ENCODE peak calls at places on chromosomes 16 and 17, in seven cellular contexts. H is heart left ventricle, N is dorsolateral prefrontal cortex, Y is SK-N-SH, R is pancreas, L is NB4, J is lower lobe of right lung. Q is an unnamed sample.

GRCh38 chr17:48426019-48426418 is 4.0 kb downstream of the SKAP1 start:
- DNase-seq in L (no peak), N (no peak), R (no peak), H (no peak), Y (no peak), J (no peak), Q (no peak)

GRCh38 chr17:82985973-82986372 is 93.4 kb upstream of the METRNL start:
- DNase-seq in J (peak; percentile 51), N (no peak), R (no peak), L (no peak), H (no peak), Y (peak; percentile 78), Q (no peak)

GRCh38 chr17:77770331-77771105 is 188.0 kb upstream of the TNRC6C start:
- DNase-seq in Y (no peak), N (no peak), J (no peak), L (peak; percentile 22), R (no peak), H (peak; percentile 36), Q (peak; percentile 28)

GRCh38 chr17:20156196-20157077 is 147.3 kb downstream of the SPECC1 start:
- DNase-seq in Y (peak; percentile 76), H (no peak), R (peak; percentile 80), L (peak; percentile 39), J (peak; percentile 67), N (no peak), Q (no peak)

GRCh38 chr16:65770752-65771151 is 595.7 kb upstream of the CDH5 start:
- DNase-seq in N (no peak), R (no peak), H (no peak), J (no peak), Y (no peak), L (no peak), Q (no peak)

GRCh38 chr17:50488880-50489279 is 10.2 kb downstream of the RSAD1 start:
- DNase-seq in L (no peak), Y (no peak), N (no peak), H (no peak), R (no peak), J (no peak), Q (no peak)

GRCh38 chr16:726438-727290 is at the start of the genes CCDC78 and HAGHL:
- DNase-seq in R (peak; percentile 73), H (peak; percentile 74), L (peak; percentile 80), J (peak; percentile 75), N (peak; percentile 49), Y (peak; percentile 94), Q (no peak)

GRCh38 chr17:8120520-8121443 is 2.5 kb upstream of the ALOXE3 start:
- DNase-seq in J (peak; percentile 77), N (peak; percentile 62), H (peak; percentile 57), R (peak; percentile 84), Y (peak; percentile 71), L (peak; percentile 76), Q (no peak)

GRCh38 chr16:3021449-3022207 is 1.5 kb downstream of the TNFRSF12A start:
- DNase-seq in J (peak; percentile 90), L (peak; percentile 86), Y (peak; percentile 86), R (peak; percentile 86), N (no peak), H (peak; percentile 89), Q (peak; percentile 82)

GRCh38 chr17:27929990-27930389 is 36.8 kb upstream of the LYRM9 start:
- DNase-seq in J (no peak), H (no peak), Y (no peak), N (no peak), L (no peak), R (no peak), Q (no peak)

GRCh38 chr16:73183678-73184092 is 135.8 kb upstream of the ZFHX3 start:
- DNase-seq in Y (peak; percentile 72), L (no peak), R (no peak), N (no peak), J (no peak), H (no peak), Q (no peak)
- TF ChIP-seq CTCF in Y (peak; percentile 37), L (no peak), R (no peak), N (no peak), J (no peak), H (no peak), Q (peak; percentile 21)

GRCh38 chr17:42553161-42553818 is 567 bp downstream of the HSD17B1 start:
- DNase-seq in L (no peak), N (no peak), Y (peak; percentile 76), H (peak; percentile 37), R (no peak), J (no peak), Q (no peak)
- H3K4me3 ChIP-seq in L (no peak overlapping the region), N (no peak overlapping the region), Y (peak overlapping the region; percentile 79), H (peak overlapping the region; percentile 98), R (no peak overlapping the region), J (peak overlapping the region; percentile 89), Q (peak overlapping the region; percentile 97)

GRCh38 chr17:64180089-64180488 is 50.1 kb upstream of the ERN1 start:
- DNase-seq in H (no peak), L (peak; percentile 86), N (no peak), J (no peak), Y (no peak), R (no peak), Q (peak; percentile 63)
- TF ChIP-seq CTCF in H (no peak), L (no peak), N (no peak), J (no peak), Y (no peak), R (no peak), Q (peak; percentile 31)

GRCh38 chr17:4834621-4835020 is 1.5 kb downstream of the MINK1 start:
- DNase-seq in J (no peak), R (no peak), L (no peak), N (no peak), Y (no peak), H (no peak), Q (no peak)
- H3K4me3 ChIP-seq in J (peak overlapping the region; percentile 99), R (peak overlapping the region; percentile 5), L (peak overlapping the region; percentile 71), N (peak overlapping the region; percentile 94), Y (peak overlapping the region; percentile 95), H (peak overlapping the region; percentile 87), Q (peak overlapping the region; percentile 93)

DNA sequence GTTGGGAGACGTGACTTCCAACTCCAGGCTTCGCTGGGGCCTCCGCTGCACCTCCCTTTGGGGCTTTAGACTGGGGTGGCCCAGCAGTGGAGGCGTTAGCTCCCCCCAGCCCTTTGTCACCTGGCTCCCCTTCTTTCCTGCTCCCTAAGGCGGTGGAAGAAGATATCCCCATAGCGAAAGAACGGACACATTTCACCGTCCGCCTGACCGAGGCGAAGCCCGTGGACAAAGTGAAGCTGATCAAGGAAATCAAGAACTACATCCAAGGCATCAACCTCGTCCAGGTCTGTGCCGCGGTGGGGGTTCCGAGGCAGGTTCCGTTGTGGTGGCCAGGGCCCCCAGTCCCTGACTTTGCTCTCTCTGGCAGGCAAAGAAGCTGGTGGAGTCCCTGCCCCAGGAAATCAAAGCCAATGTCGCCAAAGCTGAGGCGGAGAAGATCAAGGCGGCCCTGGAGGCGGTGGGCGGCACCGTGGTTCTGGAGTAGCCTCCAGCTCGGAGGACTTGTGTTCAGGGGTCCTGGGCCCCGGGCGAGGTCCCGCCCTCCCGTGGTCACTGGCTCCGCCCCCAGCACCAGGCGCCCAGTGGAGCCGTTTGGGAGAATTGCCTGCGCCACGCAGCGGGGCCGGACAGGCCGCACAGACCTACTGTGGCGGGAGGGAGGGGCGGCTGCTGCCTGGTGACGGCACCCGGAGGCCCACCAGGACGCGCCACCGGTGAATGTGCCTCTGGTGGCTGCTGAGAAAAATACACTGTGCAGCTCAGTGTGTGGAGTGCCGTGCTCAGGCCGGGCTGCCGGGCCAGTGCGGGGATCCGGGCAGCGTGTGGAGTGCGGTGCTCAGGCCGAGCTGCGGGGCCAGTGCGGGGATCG is 3.8 kb downstream of the MRPL12 start:
- DNase-seq in R (no peak), J (no peak), H (no peak), N (no peak), L (no peak), Y (no peak), Q (no peak)
- TF ChIP-seq CTCF in R (no peak), J (no peak), H (no peak), N (no peak), L (no peak), Y (peak; percentile 32), Q (no peak)

GRCh38 chr17:80164185-80164584 is 5.6 kb upstream of the CARD14 start:
- DNase-seq in Y (no peak), R (no peak), H (no peak), J (no peak), L (peak; percentile 26), N (no peak), Q (no peak)

GRCh38 chr17:80158846-80159245 is 11.0 kb upstream of the CARD14 start:
- DNase-seq in N (no peak), J (no peak), Y (no peak), L (no peak), R (no peak), H (no peak), Q (no peak)

GRCh38 chr17:80163315-80163714 is 6.5 kb upstream of the CARD14 start:
- DNase-seq in N (no peak), L (no peak), Y (no peak), R (no peak), J (no peak), H (no peak), Q (no peak)

GRCh38 chr17:80160536-80160935 is 9.3 kb upstream of the CARD14 start:
- DNase-seq in L (peak; percentile 27), N (no peak), J (no peak), Y (peak; percentile 52), R (no peak), H (no peak), Q (no peak)

DNA sequence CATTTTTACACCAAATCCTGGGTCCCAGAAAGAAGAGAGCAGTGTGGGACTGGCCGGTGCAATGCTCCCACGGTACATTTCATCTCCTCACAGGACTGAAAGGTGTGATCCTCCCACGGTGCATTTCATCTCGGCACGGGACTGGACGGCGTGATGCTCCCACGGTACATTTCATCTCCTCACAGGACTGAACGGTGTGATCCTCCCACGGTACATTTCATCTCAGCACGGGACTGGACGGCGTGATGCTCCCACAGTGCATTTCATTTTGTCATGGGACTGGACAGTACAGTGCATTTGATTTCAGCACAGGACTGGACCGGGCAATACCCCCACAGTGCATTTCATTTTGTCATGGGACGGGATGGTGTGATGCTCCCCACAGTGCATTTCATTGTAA is 9.8 kb upstream of the CARD14 start:
- DNase-seq in R (no peak), N (no peak), J (no peak), H (no peak), L (no peak), Y (no peak), Q (no peak)
- H3K4me3 ChIP-seq in R (no peak overlapping the region), N (no peak overlapping the region), J (no peak overlapping the region), H (no peak overlapping the region), L (no peak overlapping the region), Y (no peak overlapping the region), Q (no peak overlapping the region)

GRCh38 chr17:2025220-2025621 is at the start of gene RTN4RL1:
- DNase-seq in Y (peak; percentile 78), H (peak; percentile 64), R (peak; percentile 79), L (peak; percentile 69), J (peak; percentile 84), N (no peak), Q (no peak)

GRCh38 chr17:2023256-2023655 is 1.9 kb downstream of the RTN4RL1 start:
- DNase-seq in Y (no peak), L (no peak), J (no peak), N (no peak), R (no peak), H (no peak), Q (no peak)

GRCh38 chr17:2022647-2023046 is 2.5 kb downstream of the RTN4RL1 start:
- DNase-seq in Y (no peak), R (no peak), J (no peak), N (no peak), H (no peak), L (no peak), Q (no peak)

GRCh38 chr17:2024572-2025219 is 438 bp downstream of the RTN4RL1 start:
- DNase-seq in L (no peak), Y (peak; percentile 59), R (no peak), J (no peak), H (no peak), N (no peak), Q (no peak)

GRCh38 chr17:2023692-2024571 is 1.2 kb downstream of the RTN4RL1 start:
- DNase-seq in R (peak; percentile 71), N (no peak), H (no peak), L (peak; percentile 49), J (peak; percentile 79), Y (peak; percentile 76), Q (no peak)
- TF ChIP-seq CTCF in R (no peak), N (no peak), H (no peak), L (no peak), J (no peak), Y (no peak), Q (no peak)